ENCODE peak calls at places on chromosomes 7 and 10, in seven cellular contexts. M, T, A, J, K, Y and Q are unnamed samples.

GRCh38 chr7:6256709-6257535 is 15.5 kb downstream of the CYTH3 start:
- DNase-seq in M (no peak), T (peak; percentile 71), Y (peak; percentile 67), J (no peak), A (no peak), K (no peak), Q (no peak)

GRCh38 chr10:44070282-44070681 is 314.6 kb downstream of the CXCL12 start:
- DNase-seq in J (no peak), T (peak; percentile 64), Y (no peak), K (no peak), A (no peak), M (no peak), Q (no peak)

GRCh38 chr7:20393021-20394015 is 62.6 kb downstream of the ITGB8 start:
- DNase-seq in T (no peak), J (no peak), K (no peak), Y (no peak), M (no peak), A (no peak), Q (peak; percentile 35)

GRCh38 chr10:62149621-62150020 is 119.0 kb downstream of the RTKN2 start:
- DNase-seq in Y (no peak), J (no peak), K (no peak), T (no peak), A (no peak), M (no peak), Q (no peak)

GRCh38 chr10:132457328-132458070 is 60.5 kb downstream of the PWWP2B start:
- DNase-seq in A (no peak), J (no peak), K (no peak), M (no peak), T (peak; percentile 43), Y (no peak), Q (no peak)

GRCh38 chr7:78450754-78451153 is 652.2 kb downstream of the PHTF2 start:
- DNase-seq in Y (no peak), T (no peak), J (no peak), K (no peak), M (no peak), A (no peak), Q (no peak)

GRCh38 chr10:124646483-124647352 is 97.5 kb downstream of the FAM53B start:
- DNase-seq in J (peak; percentile 91), K (no peak), A (peak; percentile 83), Y (peak; percentile 88), T (peak; percentile 88), M (no peak), Q (peak; percentile 46)

GRCh38 chr10:103912759-103913158 is 5.2 kb downstream of the STN1 start:
- DNase-seq in K (no peak), A (no peak), J (no peak), T (no peak), Y (no peak), M (no peak), Q (no peak)

GRCh38 chr10:122624546-122624945 is 64.0 kb downstream of the DMBT1 start:
- DNase-seq in A (no peak), K (peak; percentile 10), M (no peak), Y (no peak), T (no peak), J (no peak), Q (no peak)

DNA sequence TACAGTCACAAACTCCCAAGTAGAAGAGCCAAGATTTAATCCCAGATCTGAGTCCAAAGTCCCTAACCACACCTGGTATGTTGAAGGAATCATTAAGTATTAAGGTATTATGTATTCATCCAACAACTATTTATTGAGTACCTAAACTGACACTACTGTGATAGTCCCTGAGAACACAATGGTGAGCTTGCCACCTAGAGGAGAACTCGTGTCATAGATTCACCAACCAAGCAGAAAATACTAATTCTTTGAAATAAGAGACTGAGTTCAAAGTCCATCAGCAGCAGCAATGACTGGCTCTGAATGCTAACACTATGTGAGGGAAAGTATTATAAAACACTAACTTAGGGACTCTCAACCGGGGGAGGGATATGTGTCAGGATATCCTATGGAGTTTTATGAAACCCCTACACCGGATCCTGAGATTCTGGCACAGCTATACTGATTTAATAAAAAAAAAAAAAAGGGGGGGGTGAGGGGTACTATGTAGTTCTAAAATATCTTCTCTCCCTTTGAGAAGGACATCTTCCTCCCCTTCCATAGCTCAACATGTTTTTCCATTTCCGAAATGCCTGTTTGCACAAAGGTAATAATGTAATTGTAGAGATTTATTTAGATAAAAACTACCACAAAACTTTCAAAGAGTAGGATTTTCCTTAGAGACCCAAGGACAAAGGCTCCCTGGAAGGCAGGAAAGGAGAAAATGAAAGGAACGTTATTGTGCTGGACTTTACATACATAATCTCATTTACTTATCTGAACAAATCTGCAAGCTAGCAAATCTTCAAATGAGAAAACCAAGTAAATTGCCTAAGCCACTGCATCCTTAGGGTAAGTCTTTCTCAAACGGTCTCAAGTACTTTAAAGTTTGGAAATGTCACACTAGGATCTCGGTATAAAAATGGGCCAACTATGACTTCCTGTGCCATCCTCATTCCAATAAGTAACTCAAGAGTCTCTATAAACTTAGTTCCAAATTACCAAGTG is 1.5 kb downstream of the NCOA4 start:
- DNase-seq in J (no peak), A (no peak), M (no peak), K (no peak), Y (peak; percentile 81), T (no peak), Q (peak; percentile 65)
- TF ChIP-seq POLR2A in J (no peak), A (no peak), M (no peak), K (no peak), Y (no peak), T (no peak), Q (no peak)

GRCh38 chr7:128406147-128406985 is 3.4 kb downstream of the IMPDH1 start:
- DNase-seq in A (peak; percentile 35), Y (no peak), K (no peak), M (no peak), J (no peak), T (no peak), Q (no peak)
- H3K27ac ChIP-seq in A (no peak overlapping the region), Y (no peak overlapping the region), K (peak overlapping the region; percentile 94), M (peak overlapping the region; percentile 31), J (peak overlapping the region; percentile 93), T (no peak overlapping the region), Q (no peak overlapping the region)

DNA sequence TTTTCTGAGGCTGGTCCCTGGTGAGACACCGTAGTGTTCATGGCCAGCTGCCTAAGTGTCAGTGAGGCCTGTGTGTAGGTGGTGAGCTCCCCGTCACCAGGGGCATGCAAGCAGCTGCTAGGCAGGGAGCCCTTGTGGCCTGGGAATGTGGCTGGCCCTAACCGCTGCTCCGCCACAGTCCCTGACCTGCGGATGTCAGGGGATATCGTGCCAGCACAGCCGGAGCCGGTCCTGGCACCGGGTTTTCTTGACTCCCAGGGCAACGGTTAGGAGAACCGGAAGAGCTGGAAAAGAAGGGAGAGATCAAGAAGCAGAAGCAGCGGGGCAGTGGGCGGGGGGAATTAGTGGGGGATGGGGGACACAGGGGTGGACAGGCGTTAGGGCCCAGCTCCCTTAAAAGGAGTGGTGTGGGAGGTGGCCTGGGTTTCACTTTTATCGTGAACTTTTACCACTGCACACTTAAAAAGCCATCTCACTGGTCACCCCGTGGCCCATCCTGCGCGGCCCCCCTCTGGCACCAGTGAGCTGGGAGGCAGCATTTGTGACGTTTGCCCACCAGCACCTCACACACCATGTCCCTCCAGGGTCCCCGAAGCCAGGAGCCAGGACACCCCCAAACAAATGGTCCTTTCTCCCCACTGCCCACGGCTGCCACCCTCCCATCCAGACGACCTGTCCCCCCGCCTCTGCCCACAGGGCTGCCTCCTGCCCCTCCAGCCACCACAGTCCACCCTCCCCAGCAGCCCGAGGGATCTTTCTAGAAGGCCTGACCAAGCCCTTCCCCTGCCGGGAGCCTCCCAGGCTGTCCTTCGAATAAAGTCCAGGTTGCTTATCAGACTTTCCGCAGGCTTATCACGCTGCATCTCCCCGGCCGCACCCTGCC is 1.7 kb upstream of the MICALL2 start:
- DNase-seq in T (no peak), K (peak; percentile 69), M (peak; percentile 29), Y (peak; percentile 34), J (peak; percentile 73), A (peak; percentile 46), Q (peak; percentile 73)
- TF ChIP-seq POLR2A in T (no peak), K (no peak), M (no peak), Y (no peak), J (no peak), A (no peak), Q (no peak)

GRCh38 chr10:82742901-82743300 is 867.9 kb downstream of the NRG3 start:
- DNase-seq in M (no peak), K (no peak), Y (no peak), A (no peak), J (no peak), T (no peak), Q (no peak)
- H3K27ac ChIP-seq in M (no peak overlapping the region), K (no peak overlapping the region), Y (no peak overlapping the region), A (no peak overlapping the region), J (no peak overlapping the region), T (no peak overlapping the region), Q (no peak overlapping the region)

GRCh38 chr7:148698397-148699023 is at the start of gene CUL1:
- DNase-seq in Y (peak; percentile 52), T (peak; percentile 94), A (peak; percentile 86), K (peak; percentile 88), J (peak; percentile 86), M (peak; percentile 81), Q (peak; percentile 86)
- TF ChIP-seq POLR2A in Y (no peak), T (no peak), A (no peak), K (peak; percentile 66), J (peak; percentile 54), M (peak; percentile 58), Q (peak; percentile 80)

GRCh38 chr10:102741848-102742247 is 1.9 kb upstream of the WBP1L start:
- DNase-seq in T (no peak), Y (no peak), J (no peak), K (no peak), A (no peak), M (no peak), Q (no peak)

GRCh38 chr10:102735065-102735562 is 8.6 kb upstream of the WBP1L start:
- DNase-seq in T (no peak), M (no peak), K (no peak), J (no peak), Y (no peak), A (peak; percentile 51), Q (no peak)

GRCh38 chr10:102740229-102740628 is 3.5 kb upstream of the WBP1L start:
- DNase-seq in A (no peak), K (no peak), M (no peak), Y (no peak), J (no peak), T (no peak), Q (no peak)

GRCh38 chr10:102743078-102743587 is 615 bp upstream of the WBP1L start:
- DNase-seq in T (no peak), K (no peak), J (no peak), M (no peak), A (no peak), Y (no peak), Q (no peak)

GRCh38 chr10:102738692-102739121 is 5.0 kb upstream of the WBP1L start:
- DNase-seq in T (no peak), M (no peak), A (no peak), K (no peak), J (no peak), Y (no peak), Q (no peak)
- H3K27ac ChIP-seq in T (no peak overlapping the region), M (no peak overlapping the region), A (no peak overlapping the region), K (peak overlapping the region; percentile 30), J (no peak overlapping the region), Y (no peak overlapping the region), Q (no peak overlapping the region)